ENCODE peak calls at places on chromosomes 1 and 21, in six cellular contexts. A is bronchial epithelial cell, Y is AG10803, O is progenitor cell of endocrine pancreas, Z is upper lobe of right lung, V is H9. U is an unnamed sample.

GRCh38 chr1:78607334-78607927 is 12.8 kb upstream of the IFI44L start:
- DNase-seq in A (peak), Y (peak), O (no peak), Z (no peak), V (no peak), U (no peak)

GRCh38 chr1:212652609-212653008 is 44.0 kb downstream of the ATF3 start:
- DNase-seq in A (no peak), Y (no peak), O (no peak), Z (no peak), V (no peak), U (no peak)

GRCh38 chr1:92485374-92486250 is 1.1 kb downstream of the GFI1 start:
- DNase-seq in A (no peak), Y (no peak), O (peak), Z (peak), V (peak), U (peak)

GRCh38 chr1:89930579-89930978 is 64.3 kb upstream of the ZNF326 start:
- DNase-seq in A (no peak), Y (no peak), O (no peak), Z (no peak), V (no peak), U (no peak)

GRCh38 chr1:56965191-56965590 is 624 bp downstream of the C8B start:
- DNase-seq in A (no peak), Y (no peak), O (no peak), Z (no peak), V (no peak), U (no peak)

GRCh38 chr21:35945089-35945671 is 115.1 kb downstream of the SETD4 start:
- DNase-seq in A (no peak), Y (no peak), O (no peak), Z (no peak), V (no peak), U (no peak)

GRCh38 chr1:37323486-37324377 is 150.6 kb upstream of the ZC3H12A start:
- DNase-seq in A (peak), Y (no peak), O (no peak), Z (no peak), V (peak), U (peak)

GRCh38 chr1:150272379-150272840 is at the start of gene C1orf54:
- DNase-seq in A (no peak), Y (peak), O (no peak), Z (no peak), V (peak), U (peak)

DNA sequence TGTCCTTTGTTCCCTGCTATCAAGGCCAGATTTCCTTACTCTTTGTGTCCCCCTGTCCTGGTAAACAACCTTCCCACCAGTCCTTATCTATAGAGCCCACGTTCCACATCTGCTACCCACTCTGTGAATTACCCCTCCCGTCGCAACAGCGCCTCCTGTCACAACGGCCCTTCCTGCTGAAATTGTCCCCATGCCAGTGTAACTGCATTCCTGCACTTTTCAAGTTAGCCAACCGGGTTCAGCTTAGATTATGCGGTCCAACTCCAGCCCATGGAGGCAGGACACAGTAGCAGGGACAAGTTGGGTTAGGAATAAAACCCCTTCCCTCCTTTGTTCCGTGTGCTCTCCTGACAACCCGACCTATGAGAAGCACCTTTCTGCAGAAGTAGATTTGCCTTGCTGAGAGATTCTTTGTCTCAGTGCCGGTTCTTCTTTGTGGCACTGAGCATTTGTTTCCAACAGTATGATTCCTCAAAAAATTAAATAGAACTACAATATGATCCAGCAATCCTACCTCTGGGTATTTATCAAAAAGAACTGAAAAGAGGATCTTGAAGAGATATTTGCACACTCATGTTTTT is 180.3 kb downstream of the PTBP2 start:
- DNase-seq in A (no peak), Y (no peak), O (no peak), Z (no peak), V (peak), U (no peak)
- TF ChIP-seq CTCF in A (no peak), Y (no peak), O (no peak), Z (no peak), V (no peak), U (no peak)

DNA sequence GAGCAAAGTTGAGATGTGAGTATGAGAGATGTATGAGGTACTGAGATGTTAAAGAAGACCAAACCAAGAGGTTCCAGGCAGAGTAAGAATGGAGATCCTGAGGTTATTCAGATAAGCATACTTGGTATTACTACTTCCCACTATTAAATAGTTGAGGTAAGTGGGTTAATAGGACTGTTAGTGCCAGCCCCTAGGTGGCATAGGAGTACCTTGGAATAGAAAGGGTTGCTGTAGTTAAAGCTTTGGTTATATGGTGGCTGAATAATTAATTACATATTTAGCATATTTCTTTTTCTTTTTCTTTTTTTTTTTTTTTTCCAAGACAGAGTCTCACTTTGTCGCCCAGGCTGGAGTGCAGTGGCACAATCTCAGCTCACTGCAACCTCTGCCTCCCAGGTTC is 397.9 kb upstream of the TMPRSS15 start:
- DNase-seq in A (peak), Y (no peak), O (no peak), Z (no peak), V (no peak), U (no peak)
- TF ChIP-seq CTCF in A (no peak), Y (no peak), O (peak), Z (peak), V (peak), U (no peak)

GRCh38 chr1:42680921-42681683 is 1.1 kb upstream of the YBX1 start:
- DNase-seq in A (peak), Y (no peak), O (no peak), Z (no peak), V (no peak), U (no peak)
- TF ChIP-seq CTCF in A (no peak), Y (peak), O (no peak), Z (peak), V (no peak), U (no peak)

DNA sequence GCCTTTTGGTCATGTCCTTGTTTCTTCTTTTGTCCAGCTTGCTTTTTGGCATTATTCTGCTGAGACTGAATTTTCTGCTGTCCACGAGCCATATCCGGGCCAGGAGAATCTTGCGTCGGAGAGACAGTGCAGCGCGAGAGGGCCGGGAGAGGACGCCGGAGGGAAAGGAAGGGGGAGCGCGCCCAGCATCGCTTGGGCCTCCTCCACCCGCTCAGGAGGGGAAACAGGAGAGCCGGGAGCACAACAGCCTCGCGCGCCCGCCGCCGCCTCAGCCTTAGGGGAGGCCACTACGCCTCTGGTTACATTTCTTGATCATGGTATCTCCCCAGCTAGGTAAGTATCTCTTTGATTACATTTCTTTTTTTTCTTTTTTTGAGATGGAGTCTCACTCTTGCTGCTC is 7.4 kb upstream of the DEGS1 start:
- DNase-seq in A (no peak), Y (peak), O (no peak), Z (no peak), V (peak), U (peak)
- TF ChIP-seq CTCF in A (no peak), Y (no peak), O (no peak), Z (no peak), V (no peak), U (no peak)

DNA sequence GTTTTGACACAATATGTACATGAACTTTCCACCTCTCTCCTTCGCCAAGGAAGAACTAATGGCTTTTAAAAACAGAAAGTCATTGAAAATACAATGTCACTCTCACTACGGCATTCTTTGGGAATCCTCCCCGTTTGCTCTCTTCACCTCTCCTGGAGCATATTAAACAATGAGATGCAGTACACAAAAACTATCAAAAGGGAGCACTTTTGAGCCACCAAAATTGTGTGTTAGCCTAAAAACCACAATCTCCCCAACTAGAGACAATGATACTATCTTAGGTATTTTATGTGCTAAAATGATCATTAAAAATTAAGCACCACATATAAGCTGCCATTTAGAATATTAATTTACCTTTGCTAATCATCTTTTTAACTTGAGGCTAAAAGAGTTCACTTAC is 425.5 kb downstream of the KCTD3 start:
- DNase-seq in A (peak), Y (peak), O (no peak), Z (no peak), V (no peak), U (peak)
- TF ChIP-seq CTCF in A (peak), Y (peak), O (peak), Z (peak), V (peak), U (no peak)

DNA sequence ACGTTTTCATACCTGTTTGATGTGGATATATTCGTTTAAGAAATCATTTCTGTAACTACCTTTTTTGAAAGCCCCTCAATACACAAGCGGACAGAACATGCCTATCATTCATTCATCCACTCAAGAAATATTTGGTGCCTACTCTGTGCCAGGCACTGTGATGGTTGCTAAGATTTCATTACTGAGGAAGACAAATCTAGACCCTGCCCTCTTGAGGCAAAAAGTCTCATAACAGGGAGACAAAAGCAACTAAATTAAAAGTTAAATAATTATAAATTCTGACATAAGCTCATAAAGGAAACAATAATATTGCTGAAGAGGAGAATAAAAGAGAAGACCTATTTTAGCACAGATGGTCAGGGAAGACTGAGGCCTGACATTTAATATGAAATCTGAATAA is 203.5 kb upstream of the ZNHIT6 start:
- DNase-seq in A (peak), Y (peak), O (no peak), Z (no peak), V (no peak), U (no peak)
- TF ChIP-seq CTCF in A (no peak), Y (peak), O (peak), Z (no peak), V (peak), U (peak)

GRCh38 chr1:14693996-14694395 is 95.5 kb downstream of the KAZN start:
- DNase-seq in A (no peak), Y (no peak), O (no peak), Z (no peak), V (no peak), U (no peak)
- TF ChIP-seq CTCF in A (no peak), Y (no peak), O (no peak), Z (no peak), V (no peak), U (no peak)

GRCh38 chr1:115089443-115090340 is at the start of gene TSPAN2:
- DNase-seq in A (no peak), Y (peak), O (peak), Z (peak), V (peak), U (peak)
- TF ChIP-seq CTCF in A (no peak), Y (peak), O (peak), Z (peak), V (peak), U (no peak)

DNA sequence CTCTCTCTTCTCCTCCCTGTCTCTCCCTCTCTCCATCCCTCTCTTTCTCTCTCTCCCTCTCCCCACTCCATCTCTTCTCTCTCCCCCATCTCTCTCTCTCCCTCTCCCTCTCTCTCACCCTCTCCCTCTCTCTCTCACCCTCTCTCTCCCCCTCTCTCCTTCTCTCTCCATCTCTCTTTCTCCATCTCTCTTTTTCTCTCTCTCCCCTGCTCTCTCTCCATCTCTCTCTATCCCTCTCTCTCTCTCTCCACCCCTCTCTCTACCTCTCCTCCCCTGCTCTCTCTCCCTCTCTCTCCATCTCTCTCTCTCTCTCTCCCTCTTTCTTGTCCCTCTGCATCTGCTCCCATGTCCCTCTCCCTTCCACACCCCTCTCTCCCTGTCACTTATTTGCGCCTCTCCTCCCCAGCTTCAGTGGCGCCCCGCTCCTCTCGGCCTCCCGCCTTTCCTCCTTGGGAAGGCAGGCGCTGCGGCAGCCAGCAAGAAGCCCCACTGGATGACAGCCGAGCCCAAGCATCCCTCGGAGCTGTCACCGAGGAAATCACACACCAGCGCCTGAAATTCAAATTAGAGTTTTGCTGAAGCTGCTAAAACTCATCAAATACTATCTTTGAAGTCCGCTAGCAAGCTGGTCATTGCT is 15.4 kb upstream of the EPHA8 start:
- DNase-seq in A (no peak), Y (no peak), O (no peak), Z (no peak), V (no peak), U (no peak)
- TF ChIP-seq CTCF in A (no peak), Y (no peak), O (no peak), Z (no peak), V (no peak), U (no peak)